ENCODE peak calls at places on chromosomes 5 and 9, in four cellular contexts. I is NCI-H1105 treated with DMSO at 0.1 percent for 48 hours; Y is activated T-helper 1 cell treated with anti-CD3 and anti-CD28 coated beads, Interleukin-2, amount 50 U/mL, for 16 hours; W is HuH-7.5. O is an unnamed sample.

GRCh38 chr5:59843511-59844230 is 49.9 kb downstream of the PDE4D start:
- DNase-seq in Y (no peak), I (no peak), W (no peak), O (no peak)

GRCh38 chr5:136731241-136731885 is 366.0 kb upstream of the TRPC7 start:
- DNase-seq in W (no peak), Y (no peak), I (no peak), O (no peak)

GRCh38 chr9:123322771-123323481 is 33.1 kb upstream of the CRB2 start:
- DNase-seq in Y (peak), W (no peak), I (no peak), O (no peak)

GRCh38 chr9:85987236-85987635 is 46.3 kb downstream of the NAA35 start:
- DNase-seq in W (no peak), Y (no peak), I (no peak), O (no peak)

GRCh38 chr9:99340281-99340680 is 118.2 kb downstream of the SEC61B start:
- DNase-seq in W (no peak), I (no peak), Y (no peak), O (no peak)

GRCh38 chr5:168654225-168654624 is 75.1 kb upstream of the PANK3 start:
- DNase-seq in W (no peak), I (no peak), Y (no peak), O (no peak)

GRCh38 chr9:130895038-130895437 is 1.6 kb downstream of the QRFP start:
- DNase-seq in W (no peak), I (no peak), Y (no peak), O (no peak)

GRCh38 chr5:7690557-7690956 is 160.4 kb downstream of the CFAP90 start:
- DNase-seq in W (no peak), Y (no peak), I (no peak), O (no peak)

GRCh38 chr5:1831257-1831656 is 30.1 kb downstream of the NDUFS6 start:
- DNase-seq in I (no peak), W (no peak), Y (no peak), O (no peak)

GRCh38 chr9:21762064-21762463 is 40.4 kb upstream of the MTAP start:
- DNase-seq in Y (no peak), W (no peak), I (no peak), O (no peak)

GRCh38 chr5:75475364-75475763 is 36.1 kb downstream of the CERT1 start:
- DNase-seq in I (no peak), Y (no peak), W (no peak), O (no peak)

GRCh38 chr5:75049581-75050274 is 2.6 kb downstream of the GCNT4 start:
- DNase-seq in Y (peak), W (peak), I (peak), O (peak)

GRCh38 chr9:93623736-93624135 is 47.4 kb downstream of the PHF2 start:
- DNase-seq in I (no peak), W (no peak), Y (no peak), O (no peak)

GRCh38 chr5:91957671-91958070 is 574.6 kb upstream of the ARRDC3 start:
- DNase-seq in Y (no peak), I (no peak), W (no peak), O (no peak)

GRCh38 chr9:87497604-87498045 is at the start of gene DAPK1:
- DNase-seq in W (peak), Y (no peak), I (peak), O (peak)

GRCh38 chr9:134377976-134378375 is 51.7 kb downstream of the RXRA start:
- DNase-seq in W (no peak), I (no peak), Y (no peak), O (no peak)

GRCh38 chr5:169629847-169630548 is 7.1 kb upstream of the DOCK2 start:
- DNase-seq in Y (no peak), I (no peak), W (no peak), O (no peak)

GRCh38 chr5:142866563-142867275 is 96.5 kb downstream of the ARHGAP26 start:
- DNase-seq in Y (peak), I (peak), W (peak), O (peak)

GRCh38 chr9:21684831-21685362 is 117.5 kb upstream of the MTAP start:
- DNase-seq in Y (peak), I (no peak), W (no peak), O (no peak)

GRCh38 chr5:127313847-127314473 is 23.4 kb downstream of the MEGF10 start:
- DNase-seq in Y (peak), I (peak), W (no peak), O (peak)

GRCh38 chr9:81801190-81801589 is 111.8 kb upstream of the TLE1 start:
- DNase-seq in Y (no peak), W (no peak), I (no peak), O (no peak)

GRCh38 chr9:131312246-131312645 is 22.7 kb downstream of the PLPP7 start:
- DNase-seq in Y (no peak), I (no peak), W (no peak), O (no peak)

GRCh38 chr5:179243333-179243732 is 101.9 kb downstream of the ADAMTS2 start:
- DNase-seq in W (no peak), I (no peak), Y (no peak), O (no peak)

GRCh38 chr9:93636667-93637066 is 60.3 kb downstream of the PHF2 start:
- DNase-seq in I (no peak), Y (no peak), W (no peak), O (no peak)

GRCh38 chr9:134154262-134154701 is 10.1 kb downstream of the RNU6ATAC start:
- DNase-seq in Y (no peak), W (no peak), I (no peak), O (no peak)

GRCh38 chr5:87347841-87348240 is 64.9 kb downstream of the CCNH start:
- DNase-seq in Y (no peak), W (no peak), I (no peak), O (no peak)

GRCh38 chr5:12467799-12468198 is 563.6 kb upstream of the CTNND2 start:
- DNase-seq in W (no peak), Y (no peak), I (no peak), O (no peak)

GRCh38 chr5:170907758-170908157 is 45.9 kb downstream of the RANBP17 start:
- DNase-seq in I (no peak), W (no peak), Y (no peak), O (no peak)

GRCh38 chr5:173547579-173547978 is 68.9 kb downstream of the BOD1 start:
- DNase-seq in Y (no peak), I (no peak), W (no peak), O (no peak)

GRCh38 chr9:127977877-127978647 is 2.7 kb downstream of the EEIG1 start:
- DNase-seq in Y (no peak), I (no peak), W (peak), O (peak)

GRCh38 chr9:116276651-116277121 is 123.1 kb downstream of the PAPPA start:
- DNase-seq in I (no peak), Y (no peak), W (no peak), O (no peak)

GRCh38 chr5:82319977-82320376 is 41.8 kb upstream of the RPS23 start:
- DNase-seq in W (no peak), I (no peak), Y (no peak), O (no peak)

GRCh38 chr9:80995759-80996158 is 693.6 kb downstream of the TLE1 start:
- DNase-seq in I (no peak), Y (no peak), W (no peak), O (no peak)

GRCh38 chr5:138289296-138289695 is 14.9 kb upstream of the GFRA3 start:
- DNase-seq in I (no peak), W (no peak), Y (no peak), O (no peak)